ENCODE peak calls at places on chromosomes 4 and X, in eight cellular contexts. C is left ventricle myocardium inferior, J is lung, I is A673, P is foreskin keratinocyte, A is adrenal gland, F is Caco-2, R is HCT116. Q is an unnamed sample.
A peak's percentile ranks its signal among the peaks of the same experiment; 100 is the strongest.

GRCh38 chrX:131841496-131842410 is 181.3 kb upstream of the STK26 start:
- DNase-seq in C (no peak), J (peak; percentile 52), I (peak; percentile 69), P (peak; percentile 2), A (peak; percentile 45), F (peak; percentile 66), R (peak; percentile 40), Q (no peak)

GRCh38 chrX:23008431-23009099 is 8.8 kb downstream of the DDX53 start:
- DNase-seq in C (no peak), J (no peak), I (peak; percentile 50), P (peak; percentile 6), A (no peak), F (peak; percentile 4), R (peak; percentile 6), Q (no peak)

GRCh38 chr4:142440093-142440492 is 406.0 kb downstream of the INPP4B start:
- DNase-seq in C (no peak), J (no peak), I (no peak), P (no peak), A (no peak), F (no peak), R (no peak), Q (no peak)

GRCh38 chr4:40255722-40256281 is 59.0 kb downstream of the RHOH start:
- DNase-seq in C (no peak), J (no peak), I (peak; percentile 72), P (peak; percentile 93), A (no peak), F (peak; percentile 16), R (peak; percentile 97), Q (no peak)

GRCh38 chrX:107628662-107629532 is 587 bp downstream of the PRPS1 start:
- DNase-seq in C (peak; percentile 13), J (peak; percentile 32), I (peak; percentile 51), P (no peak), A (peak; percentile 33), F (peak; percentile 16), R (no peak), Q (no peak)

GRCh38 chr4:121182296-121182695 is 18.2 kb upstream of the TNIP3 start:
- DNase-seq in C (no peak), J (no peak), I (no peak), P (no peak), A (no peak), F (no peak), R (no peak), Q (no peak)

GRCh38 chr4:4412661-4413372 is 25.9 kb downstream of the NSG1 start:
- DNase-seq in C (no peak), J (no peak), I (no peak), P (no peak), A (no peak), F (no peak), R (no peak), Q (peak; percentile 20)

GRCh38 chr4:129064717-129065116 is 28.6 kb downstream of the SCLT1 start:
- DNase-seq in C (no peak), J (no peak), I (no peak), P (no peak), A (no peak), F (no peak), R (no peak), Q (no peak)

GRCh38 chr4:72975488-72975784 is 94.1 kb downstream of the COX18 start:
- DNase-seq in C (no peak), J (no peak), I (no peak), P (no peak), A (no peak), F (no peak), R (no peak), Q (no peak)

GRCh38 chr4:76197001-76197743 is 16.5 kb downstream of the SCARB2 start:
- DNase-seq in C (no peak), J (no peak), I (no peak), P (no peak), A (no peak), F (no peak), R (no peak), Q (no peak)

GRCh38 chr4:169156392-169156791 is 114.4 kb downstream of the SH3RF1 start:
- DNase-seq in C (no peak), J (no peak), I (no peak), P (no peak), A (no peak), F (no peak), R (no peak), Q (no peak)
- H3K4me1 ChIP-seq in C (peaks cover 16% of the 10 kb centered on the region), J (peaks cover 3% of the 10 kb centered on the region), I (peaks cover 20% of the 10 kb centered on the region), P (peaks cover 30% of the 10 kb centered on the region), A (no peaks in the 10 kb centered on the region), F (peaks cover 34% of the 10 kb centered on the region), R (peaks cover 23% of the 10 kb centered on the region), Q (peaks cover 4% of the 10 kb centered on the region)

GRCh38 chr4:120616-121015 is 3.7 kb upstream of the ZNF718 start:
- DNase-seq in C (no peak), J (no peak), I (no peak), P (no peak), A (no peak), F (no peak), R (no peak), Q (no peak)

GRCh38 chr4:124275-125081 is at the start of gene ZNF718:
- DNase-seq in C (peak; percentile 93), J (peak; percentile 96), I (peak; percentile 98), P (peak; percentile 93), A (peak; percentile 98), F (peak; percentile 94), R (no peak), Q (peak; percentile 93)

GRCh38 chr4:125085-125820 is 952 bp downstream of the ZNF718 start:
- DNase-seq in C (peak; percentile 40), J (peak; percentile 46), I (peak; percentile 52), P (peak; percentile 23), A (peak; percentile 54), F (peak; percentile 48), R (no peak), Q (peak; percentile 79)

GRCh38 chr4:125833-126232 is 1.5 kb downstream of the ZNF718 start:
- DNase-seq in C (no peak), J (no peak), I (peak; percentile 30), P (peak; percentile 17), A (no peak), F (no peak), R (no peak), Q (no peak)

GRCh38 chr4:121408-122084 is 2.8 kb upstream of the ZNF718 start:
- DNase-seq in C (no peak), J (no peak), I (no peak), P (no peak), A (no peak), F (no peak), R (no peak), Q (no peak)
- TF ChIP-seq CTCF in C (no peak), J (no peak), I (no peak), P (no peak), A (no peak), F (no peak), R (no peak), Q (no peak)

DNA sequence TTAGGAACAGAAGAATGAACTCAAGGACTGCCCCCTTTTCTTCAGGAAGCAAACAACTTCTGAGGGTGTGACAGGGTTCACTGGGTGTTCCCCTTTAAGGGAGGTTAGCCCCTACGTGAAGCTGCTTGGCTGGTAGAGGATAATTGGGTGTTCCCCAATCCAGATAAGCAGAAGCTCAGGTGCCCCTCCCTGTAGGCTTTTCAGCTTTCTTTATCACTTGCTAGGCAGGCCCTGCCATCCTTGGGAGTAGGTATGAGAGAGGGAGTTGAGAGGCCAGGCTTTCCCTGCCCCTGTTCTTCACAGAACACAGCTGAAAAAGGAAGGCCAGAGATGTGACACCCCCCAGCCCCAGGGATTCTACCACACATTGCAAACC is 44.2 kb downstream of the RTL9 start:
- DNase-seq in C (no peak), J (no peak), I (no peak), P (no peak), A (no peak), F (no peak), R (no peak), Q (no peak)
- H3K4me1 ChIP-seq in C (no peaks in the 10 kb centered on the region), J (no peaks in the 10 kb centered on the region), I (no peaks in the 10 kb centered on the region), P (peaks cover 23% of the 10 kb centered on the region), A (no peaks in the 10 kb centered on the region), F (peaks cover 12% of the 10 kb centered on the region), R (peaks cover 11% of the 10 kb centered on the region), Q (no peaks in the 10 kb centered on the region)

GRCh38 chr4:153466637-153467153 is 535 bp downstream of the TMEM131L start:
- DNase-seq in C (no peak), J (no peak), I (no peak), P (no peak), A (peak; percentile 25), F (no peak), R (no peak), Q (no peak)

GRCh38 chr4:153465145-153465544 is 1.0 kb upstream of the TMEM131L start:
- DNase-seq in C (no peak), J (no peak), I (peak; percentile 15), P (no peak), A (no peak), F (no peak), R (no peak), Q (no peak)

GRCh38 chr4:153464068-153464467 is 2.1 kb upstream of the TMEM131L start:
- DNase-seq in C (no peak), J (no peak), I (peak; percentile 44), P (no peak), A (no peak), F (no peak), R (no peak), Q (no peak)

GRCh38 chr4:153465922-153466636 is at the start of gene TMEM131L:
- DNase-seq in C (peak; percentile 71), J (peak; percentile 73), I (peak; percentile 85), P (no peak), A (peak; percentile 62), F (peak; percentile 78), R (peak; percentile 21), Q (peak; percentile 82)

GRCh38 chr4:153465583-153465921 is 608 bp upstream of the TMEM131L start:
- DNase-seq in C (peak; percentile 51), J (peak; percentile 41), I (peak; percentile 57), P (no peak), A (peak; percentile 56), F (peak; percentile 64), R (peak; percentile 16), Q (peak; percentile 74)
- TF ChIP-seq CTCF in C (peak; percentile 38), J (no peak), I (peak; percentile 19), P (peak; percentile 46), A (no peak), F (no peak), R (no peak), Q (no peak)

DNA sequence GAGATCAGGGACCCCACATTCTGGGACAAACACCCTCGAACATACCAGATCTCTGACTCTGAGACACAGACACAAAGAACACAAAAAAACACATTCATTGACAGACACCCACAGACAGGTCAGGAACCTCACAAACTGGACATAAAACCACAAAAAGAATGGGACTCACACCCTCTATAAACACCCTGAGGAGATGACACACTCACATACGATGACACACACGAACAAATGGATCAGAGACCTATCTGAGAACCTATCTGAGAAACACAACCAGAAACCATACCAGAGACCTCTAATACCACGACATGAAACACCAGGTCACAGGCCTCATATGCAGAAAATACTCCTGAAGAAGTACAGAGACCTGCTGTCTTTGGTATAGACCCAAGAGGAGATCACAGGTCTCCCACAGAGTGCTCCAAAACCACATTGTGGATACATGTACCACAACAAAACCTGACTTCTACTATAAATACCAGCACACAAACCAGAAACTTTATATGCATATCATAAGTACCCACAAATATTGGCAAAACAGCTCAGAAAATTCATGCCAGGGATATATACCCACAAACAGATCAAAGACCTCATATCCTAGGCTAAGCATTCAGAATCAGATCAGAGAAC is 19.5 kb downstream of the SUV39H1 start:
- DNase-seq in C (no peak), J (no peak), I (no peak), P (no peak), A (no peak), F (no peak), R (no peak), Q (no peak)
- H3K4me1 ChIP-seq in C (peaks cover 14% of the 10 kb centered on the region), J (no peaks in the 10 kb centered on the region), I (no peaks in the 10 kb centered on the region), P (no peaks in the 10 kb centered on the region), A (no peaks in the 10 kb centered on the region), F (peaks cover 19% of the 10 kb centered on the region), R (no peaks in the 10 kb centered on the region), Q (no peaks in the 10 kb centered on the region)

Q was measured in pancreas.